ENCODE peak calls at places on chromosomes 11 and 22, in five cellular contexts. V is body of pancreas, E is sigmoid colon, F is heart left ventricle, D is IMR-90. G is an unnamed sample.
A peak's percentile ranks its signal among the peaks of the same experiment; 100 is the strongest.

GRCh38 chr11:58965246-58965985 is 26.1 kb downstream of the GLYATL1 start:
- DNase-seq in V (no peak), E (no peak), F (no peak), D (peak; percentile 38), G (no peak)

GRCh38 chr22:24208012-24208749 is 26.9 kb downstream of the SUSD2 start:
- DNase-seq in V (peak; percentile 54), E (peak; percentile 86), F (no peak), D (peak; percentile 98), G (peak; percentile 68)

GRCh38 chr22:37223965-37224551 is 11.8 kb upstream of the SSTR3 start:
- DNase-seq in V (no peak), E (no peak), F (no peak), D (no peak), G (no peak)

GRCh38 chr22:43325176-43325575 is 18.0 kb downstream of the SCUBE1 start:
- DNase-seq in V (no peak), E (no peak), F (no peak), D (no peak), G (no peak)

GRCh38 chr11:120055646-120056045 is 82.3 kb downstream of the TRIM29 start:
- DNase-seq in V (no peak), E (no peak), F (no peak), D (no peak), G (no peak)

GRCh38 chr11:30106222-30106621 is 89.4 kb upstream of the KCNA4 start:
- DNase-seq in V (no peak), E (no peak), F (no peak), D (no peak), G (no peak)

GRCh38 chr11:109421981-109422590 is at the start of gene C11orf87:
- DNase-seq in V (peak; percentile 7), E (no peak), F (peak; percentile 47), D (no peak), G (no peak)

GRCh38 chr11:12544986-12545775 is 129.0 kb upstream of the TEAD1 start:
- DNase-seq in V (no peak), E (no peak), F (no peak), D (peak; percentile 59), G (no peak)

GRCh38 chr22:39920134-39920743 is 19.4 kb downstream of the GRAP2 start:
- DNase-seq in V (no peak), E (no peak), F (no peak), D (no peak), G (no peak)

GRCh38 chr11:73962097-73962705 is 11.4 kb downstream of the DNAJB13 start:
- DNase-seq in V (no peak), E (no peak), F (no peak), D (no peak), G (no peak)

GRCh38 chr11:132632641-132633124 is 899.6 kb downstream of the OPCML start:
- DNase-seq in V (no peak), E (no peak), F (no peak), D (peak; percentile 99), G (no peak)

GRCh38 chr11:33733978-33734377 is 2.2 kb downstream of the CD59 start:
- DNase-seq in V (no peak), E (no peak), F (no peak), D (no peak), G (no peak)

GRCh38 chr22:22682807-22683667 is 38.6 kb downstream of the GGTLC2 start:
- DNase-seq in V (no peak), E (no peak), F (no peak), D (peak; percentile 65), G (no peak)

GRCh38 chr11:115145316-115145715 is 358.9 kb downstream of the CADM1 start:
- DNase-seq in V (no peak), E (no peak), F (no peak), D (no peak), G (no peak)

GRCh38 chr22:38120359-38121110 is 10.1 kb upstream of the BAIAP2L2 start:
- DNase-seq in V (no peak), E (no peak), F (peak; percentile 43), D (no peak), G (no peak)

GRCh38 chr22:19769393-19769715 is 8.8 kb downstream of the TBX1 start:
- DNase-seq in V (no peak), E (no peak), F (peak; percentile 62), D (no peak), G (no peak)

GRCh38 chr11:126311464-126312291 is 7.8 kb downstream of the DCPS start:
- DNase-seq in V (no peak), E (peak; percentile 40), F (no peak), D (no peak), G (no peak)

GRCh38 chr11:35335226-35335625 is 84.1 kb downstream of the SLC1A2 start:
- DNase-seq in V (no peak), E (no peak), F (no peak), D (no peak), G (no peak)

GRCh38 chr22:39522567-39523300 is 2.4 kb downstream of the ATF4 start:
- DNase-seq in V (peak; percentile 63), E (peak; percentile 90), F (no peak), D (peak; percentile 66), G (peak; percentile 63)

GRCh38 chr22:42719133-42719532 is 1.5 kb downstream of the A4GALT start:
- DNase-seq in V (no peak), E (no peak), F (no peak), D (no peak), G (no peak)

GRCh38 chr11:134398644-134399292 is 13.3 kb downstream of the B3GAT1 start:
- DNase-seq in V (no peak), E (no peak), F (no peak), D (no peak), G (no peak)

GRCh38 chr22:25111579-25112517 is 87.8 kb upstream of the CRYBB3 start:
- DNase-seq in V (peak; percentile 69), E (no peak), F (peak; percentile 65), D (no peak), G (peak; percentile 57)

GRCh38 chr22:43879901-43880742 is 11.7 kb downstream of the PNPLA5 start:
- DNase-seq in V (peak; percentile 1), E (peak; percentile 49), F (no peak), D (no peak), G (no peak)

GRCh38 chr11:19777342-19778102 is 64.9 kb downstream of the NAV2 start:
- DNase-seq in V (peak; percentile 40), E (no peak), F (no peak), D (peak; percentile 84), G (no peak)

GRCh38 chr11:62694455-62695167 is 5.3 kb upstream of the LRRN4CL start:
- DNase-seq in V (peak; percentile 88), E (peak; percentile 91), F (peak; percentile 83), D (peak; percentile 82), G (peak; percentile 89)

GRCh38 chr11:49208006-49208721 is at the start of gene FOLH1:
- DNase-seq in V (peak; percentile 29), E (peak; percentile 63), F (peak; percentile 62), D (no peak), G (no peak)

GRCh38 chr22:33023119-33023827 is 34.9 kb downstream of the SYN3 start:
- DNase-seq in V (no peak), E (no peak), F (no peak), D (no peak), G (no peak)

DNA sequence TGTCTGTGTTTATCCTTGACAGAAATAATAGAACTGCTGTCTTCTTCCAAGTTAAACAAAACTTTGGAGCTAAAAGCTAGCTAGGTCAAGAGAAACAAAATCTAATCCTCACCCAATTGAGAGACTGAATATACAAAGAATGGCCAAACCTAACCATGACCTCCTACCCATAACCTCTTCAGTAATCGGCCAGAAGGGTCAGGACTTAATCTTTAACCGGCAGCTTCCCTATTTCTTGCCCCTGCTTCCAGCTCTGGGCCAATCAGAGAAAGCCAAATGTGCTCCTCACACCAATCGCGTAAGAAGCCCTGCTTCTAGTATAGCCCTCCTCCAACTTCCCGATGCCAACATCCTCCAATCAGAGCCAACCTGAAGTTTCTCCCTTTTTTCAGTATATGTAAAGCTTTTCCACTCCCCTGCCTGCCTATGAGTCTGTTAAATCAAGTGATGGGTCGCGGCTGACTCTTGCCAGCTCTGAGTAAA is 1.7 kb upstream of the DDX6 start:
- DNase-seq in V (peak; percentile 84), E (peak; percentile 91), F (no peak), D (peak; percentile 94), G (peak; percentile 58)
- TF ChIP-seq POLR2A in V (peak; percentile 78), E (peak; percentile 74), F (peak; percentile 69), D (no peak), G (peak; percentile 41)

DNA sequence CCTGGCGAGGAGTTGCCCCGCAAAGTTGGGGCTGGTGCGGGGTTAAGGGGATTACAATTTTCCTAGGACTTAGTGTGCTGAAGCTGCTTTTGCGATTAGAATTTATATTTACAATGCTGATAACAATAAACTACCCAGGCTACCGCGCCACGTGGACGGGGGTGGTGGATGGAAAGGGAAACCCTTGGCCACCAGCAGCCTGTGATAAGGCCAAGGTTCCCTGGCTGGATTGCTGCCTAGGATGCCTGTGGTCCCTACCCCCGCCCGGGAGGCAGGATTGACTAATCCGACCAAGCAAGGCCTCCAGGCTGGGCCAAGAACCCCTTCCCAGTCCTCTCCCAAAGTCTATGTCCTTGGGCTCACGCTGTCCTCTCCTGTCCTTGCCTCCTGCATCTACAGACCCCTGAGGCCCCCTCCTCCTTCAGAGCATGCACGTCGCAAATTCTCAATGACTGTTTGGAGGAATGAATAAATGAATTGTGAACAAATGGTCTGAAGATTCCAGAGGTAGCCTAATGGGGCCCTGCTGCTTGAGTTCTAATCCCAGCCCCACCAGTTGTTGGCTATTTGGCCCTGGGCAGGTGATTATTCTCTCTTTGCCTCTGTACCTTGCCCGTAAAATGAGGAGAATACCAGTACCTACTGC is 7.6 kb upstream of the CHKA start:
- DNase-seq in V (peak; percentile 99), E (peak; percentile 85), F (peak; percentile 71), D (peak; percentile 70), G (peak; percentile 91)
- H3K4me3 ChIP-seq in V (no peak overlapping the region), E (peak overlapping the region; percentile 60), F (peak overlapping the region; percentile 34), D (peak overlapping the region; percentile 32), G (no peak overlapping the region)

GRCh38 chr11:111049131-111049530 is 196.4 kb upstream of the POU2AF2 start:
- DNase-seq in V (no peak), E (no peak), F (no peak), D (no peak), G (no peak)

GRCh38 chr11:111045408-111045806 is 200.1 kb upstream of the POU2AF2 start:
- DNase-seq in V (no peak), E (no peak), F (no peak), D (peak; percentile 18), G (no peak)

GRCh38 chr11:111046291-111046690 is 199.2 kb upstream of the POU2AF2 start:
- DNase-seq in V (no peak), E (no peak), F (no peak), D (peak; percentile 12), G (no peak)

GRCh38 chr11:111045874-111046273 is 199.7 kb upstream of the POU2AF2 start:
- DNase-seq in V (no peak), E (no peak), F (no peak), D (no peak), G (no peak)

DNA sequence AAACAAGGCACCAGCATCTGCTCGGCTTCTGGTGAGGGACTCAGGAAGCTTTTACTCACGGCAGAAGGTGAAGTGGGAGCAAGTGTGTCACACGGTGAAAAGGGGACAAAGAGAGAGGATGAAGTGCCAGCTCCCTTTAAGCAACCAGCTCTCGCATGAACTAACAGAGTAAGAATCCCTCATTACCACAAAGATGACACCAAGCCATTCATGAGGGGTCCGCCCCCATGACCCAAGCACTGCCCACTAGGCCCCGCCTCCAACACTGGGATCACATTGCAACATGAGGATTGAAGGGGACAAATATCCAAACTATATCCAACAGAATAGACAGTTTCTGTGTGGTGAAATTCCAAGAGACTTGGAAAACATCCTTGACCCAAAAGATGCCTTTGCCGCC is 198.1 kb upstream of the POU2AF2 start:
- DNase-seq in V (no peak), E (no peak), F (no peak), D (peak; percentile 6), G (no peak)
- H3K36me3 ChIP-seq in V (no peaks in the 10 kb centered on the region), E (no peaks in the 10 kb centered on the region), F (no peaks in the 10 kb centered on the region), D (no peaks in the 10 kb centered on the region), G (no peaks in the 10 kb centered on the region)

GRCh38 chr11:131253142-131253884 is 117.1 kb upstream of the NTM start:
- DNase-seq in V (no peak), E (no peak), F (no peak), D (no peak), G (no peak)
- TF ChIP-seq POLR2A in V (no peak), E (no peak), F (no peak), D (no peak), G (no peak)

G was measured in adrenal gland.